ENCODE peak calls at places on chromosomes 11 and 22, in eight cellular contexts. One of them, this sample, is unnamed.

GRCh38 chr11:18013790-18014507 is 1.1 kb upstream of the SERGEF start:
- DNase-seq in heart left ventricle: no peak
- DNase-seq in right lobe of liver: no peak
- DNase-seq in esophagus squamous epithelium: no peak
- DNase-seq in uterus: no peak
- DNase-seq in IMR-90: no peak
- DNase-seq in A549: no peak
- DNase-seq in tibial nerve: no peak
- DNase-seq in this sample: no peak

GRCh38 chr11:122075016-122075415 is 41.0 kb downstream of the BLID start:
- DNase-seq in heart left ventricle: no peak
- DNase-seq in right lobe of liver: no peak
- DNase-seq in esophagus squamous epithelium: no peak
- DNase-seq in uterus: no peak
- DNase-seq in IMR-90: no peak
- DNase-seq in A549: no peak
- DNase-seq in tibial nerve: no peak
- DNase-seq in this sample: no peak

GRCh38 chr22:30436196-30436595 is 10.6 kb downstream of the MTFP1 start:
- DNase-seq in heart left ventricle: no peak
- DNase-seq in right lobe of liver: no peak
- DNase-seq in esophagus squamous epithelium: no peak
- DNase-seq in uterus: no peak
- DNase-seq in IMR-90: no peak
- DNase-seq in A549: no peak
- DNase-seq in tibial nerve: no peak
- DNase-seq in this sample: no peak

GRCh38 chr11:62716206-62716605 is 8.7 kb downstream of the GNG3 start:
- DNase-seq in heart left ventricle: no peak
- DNase-seq in right lobe of liver: no peak
- DNase-seq in esophagus squamous epithelium: no peak
- DNase-seq in uterus: no peak
- DNase-seq in IMR-90: no peak
- DNase-seq in A549: no peak
- DNase-seq in tibial nerve: no peak
- DNase-seq in this sample: no peak

GRCh38 chr22:42194104-42194851 is 63.7 kb upstream of the CYP2D6 start:
- DNase-seq in heart left ventricle: no peak
- DNase-seq in right lobe of liver: no peak
- DNase-seq in esophagus squamous epithelium: no peak
- DNase-seq in uterus: no peak
- DNase-seq in IMR-90: no peak
- DNase-seq in A549: no peak
- DNase-seq in tibial nerve: no peak
- DNase-seq in this sample: no peak

GRCh38 chr11:35725880-35726279 is 63.3 kb downstream of the TRIM44 start:
- DNase-seq in heart left ventricle: no peak
- DNase-seq in right lobe of liver: no peak
- DNase-seq in esophagus squamous epithelium: no peak
- DNase-seq in uterus: no peak
- DNase-seq in IMR-90: peak; percentile 88
- DNase-seq in A549: no peak
- DNase-seq in tibial nerve: peak; percentile 7
- DNase-seq in this sample: peak; percentile 56

GRCh38 chr22:38413085-38414008 is 41.7 kb downstream of the KCNJ4 start:
- DNase-seq in heart left ventricle: no peak
- DNase-seq in right lobe of liver: peak; percentile 50
- DNase-seq in esophagus squamous epithelium: no peak
- DNase-seq in uterus: peak; percentile 34
- DNase-seq in IMR-90: no peak
- DNase-seq in A549: no peak
- DNase-seq in tibial nerve: no peak
- DNase-seq in this sample: no peak

GRCh38 chr11:18203723-18204122 is 31.1 kb downstream of the MRGPRX4 start:
- DNase-seq in heart left ventricle: no peak
- DNase-seq in right lobe of liver: no peak
- DNase-seq in esophagus squamous epithelium: no peak
- DNase-seq in uterus: no peak
- DNase-seq in IMR-90: peak; percentile 14
- DNase-seq in A549: peak; percentile 65
- DNase-seq in tibial nerve: no peak
- DNase-seq in this sample: no peak

GRCh38 chr11:7905549-7905948 is 25.5 kb downstream of the OR10A6 start:
- DNase-seq in heart left ventricle: no peak
- DNase-seq in right lobe of liver: no peak
- DNase-seq in esophagus squamous epithelium: no peak
- DNase-seq in uterus: no peak
- DNase-seq in IMR-90: no peak
- DNase-seq in A549: no peak
- DNase-seq in tibial nerve: no peak
- DNase-seq in this sample: no peak

GRCh38 chr11:125941606-125942275 is 4.1 kb upstream of the VSIG10L2 start:
- DNase-seq in heart left ventricle: no peak
- DNase-seq in right lobe of liver: peak; percentile 71
- DNase-seq in esophagus squamous epithelium: no peak
- DNase-seq in uterus: no peak
- DNase-seq in IMR-90: peak; percentile 19
- DNase-seq in A549: peak; percentile 55
- DNase-seq in tibial nerve: peak; percentile 47
- DNase-seq in this sample: peak; percentile 26

GRCh38 chr22:37485714-37486223 is 415 bp downstream of the MFNG start:
- DNase-seq in heart left ventricle: no peak
- DNase-seq in right lobe of liver: no peak
- DNase-seq in esophagus squamous epithelium: no peak
- DNase-seq in uterus: no peak
- DNase-seq in IMR-90: no peak
- DNase-seq in A549: no peak
- DNase-seq in tibial nerve: no peak
- DNase-seq in this sample: no peak

GRCh38 chr11:129894281-129895125 is 875 bp downstream of the NFRKB start:
- DNase-seq in heart left ventricle: no peak
- DNase-seq in right lobe of liver: no peak
- DNase-seq in esophagus squamous epithelium: no peak
- DNase-seq in uterus: no peak
- DNase-seq in IMR-90: peak; percentile 3
- DNase-seq in A549: no peak
- DNase-seq in tibial nerve: no peak
- DNase-seq in this sample: no peak

GRCh38 chr11:129896062-129896461 is 684 bp upstream of the NFRKB start:
- DNase-seq in heart left ventricle: no peak
- DNase-seq in right lobe of liver: no peak
- DNase-seq in esophagus squamous epithelium: no peak
- DNase-seq in uterus: no peak
- DNase-seq in IMR-90: no peak
- DNase-seq in A549: peak; percentile 8
- DNase-seq in tibial nerve: no peak
- DNase-seq in this sample: no peak

GRCh38 chr11:129895126-129896041 is at the start of gene NFRKB:
- DNase-seq in heart left ventricle: peak; percentile 95
- DNase-seq in right lobe of liver: peak; percentile 91
- DNase-seq in esophagus squamous epithelium: peak; percentile 18
- DNase-seq in uterus: peak; percentile 89
- DNase-seq in IMR-90: peak; percentile 58
- DNase-seq in A549: peak; percentile 76
- DNase-seq in tibial nerve: peak; percentile 81
- DNase-seq in this sample: peak; percentile 73
- TF ChIP-seq CTCF in heart left ventricle: no peak
- TF ChIP-seq CTCF in right lobe of liver: no peak
- TF ChIP-seq CTCF in esophagus squamous epithelium: no peak
- TF ChIP-seq CTCF in uterus: no peak
- TF ChIP-seq CTCF in IMR-90: no peak
- TF ChIP-seq CTCF in A549: no peak
- TF ChIP-seq CTCF in tibial nerve: no peak
- TF ChIP-seq CTCF in this sample: no peak

GRCh38 chr11:46352063-46352841 is 5.0 kb downstream of the DGKZ start:
- DNase-seq in heart left ventricle: peak; percentile 82
- DNase-seq in right lobe of liver: no peak
- DNase-seq in esophagus squamous epithelium: no peak
- DNase-seq in uterus: peak; percentile 48
- DNase-seq in IMR-90: no peak
- DNase-seq in A549: no peak
- DNase-seq in tibial nerve: no peak
- DNase-seq in this sample: peak; percentile 46
- H3K4me3 ChIP-seq in heart left ventricle: no peak overlapping the region
- H3K4me3 ChIP-seq in right lobe of liver: no peak overlapping the region
- H3K4me3 ChIP-seq in esophagus squamous epithelium: no peak overlapping the region
- H3K4me3 ChIP-seq in uterus: no peak overlapping the region
- H3K4me3 ChIP-seq in IMR-90: no peak overlapping the region
- H3K4me3 ChIP-seq in A549: no peak overlapping the region
- H3K4me3 ChIP-seq in tibial nerve: peak overlapping the region; percentile 17
- H3K4me3 ChIP-seq in this sample: peak overlapping the region; percentile 41

DNA sequence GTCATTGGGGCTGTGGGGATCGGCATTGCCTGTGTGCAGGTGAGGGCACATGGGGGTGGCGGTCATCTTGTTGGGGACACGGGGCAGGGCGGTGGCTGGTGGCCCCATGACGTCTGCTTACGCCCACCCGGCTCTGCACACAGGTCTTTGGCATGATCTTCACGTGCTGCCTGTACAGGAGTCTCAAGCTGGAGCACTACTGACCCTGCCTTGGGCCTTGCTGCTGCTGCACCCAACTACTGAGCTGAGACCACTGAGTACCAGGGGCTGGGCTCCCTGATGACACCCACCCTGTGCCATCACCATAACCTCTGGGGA is 4.4 kb downstream of the POLR2L start:
- DNase-seq in heart left ventricle: no peak
- DNase-seq in right lobe of liver: no peak
- DNase-seq in esophagus squamous epithelium: no peak
- DNase-seq in uterus: no peak
- DNase-seq in IMR-90: no peak
- DNase-seq in A549: no peak
- DNase-seq in tibial nerve: no peak
- DNase-seq in this sample: no peak
- TF ChIP-seq POLR2A in heart left ventricle: no peak
- TF ChIP-seq POLR2A in right lobe of liver: no peak
- TF ChIP-seq POLR2A in esophagus squamous epithelium: no peak
- TF ChIP-seq POLR2A in uterus: no peak
- TF ChIP-seq POLR2A in IMR-90: no peak
- TF ChIP-seq POLR2A in A549: no peak
- TF ChIP-seq POLR2A in tibial nerve: no peak
- TF ChIP-seq POLR2A in this sample: no peak

GRCh38 chr22:45502215-45503070 is at the start of gene FBLN1:
- DNase-seq in heart left ventricle: peak; percentile 69
- DNase-seq in right lobe of liver: no peak
- DNase-seq in esophagus squamous epithelium: no peak
- DNase-seq in uterus: peak; percentile 84
- DNase-seq in IMR-90: no peak
- DNase-seq in A549: peak; percentile 50
- DNase-seq in tibial nerve: peak; percentile 37
- DNase-seq in this sample: no peak
- TF ChIP-seq CTCF in heart left ventricle: no peak
- TF ChIP-seq CTCF in right lobe of liver: no peak
- TF ChIP-seq CTCF in esophagus squamous epithelium: no peak
- TF ChIP-seq CTCF in uterus: no peak
- TF ChIP-seq CTCF in IMR-90: peak; percentile 21
- TF ChIP-seq CTCF in A549: peak; percentile 46
- TF ChIP-seq CTCF in tibial nerve: no peak
- TF ChIP-seq CTCF in this sample: no peak

DNA sequence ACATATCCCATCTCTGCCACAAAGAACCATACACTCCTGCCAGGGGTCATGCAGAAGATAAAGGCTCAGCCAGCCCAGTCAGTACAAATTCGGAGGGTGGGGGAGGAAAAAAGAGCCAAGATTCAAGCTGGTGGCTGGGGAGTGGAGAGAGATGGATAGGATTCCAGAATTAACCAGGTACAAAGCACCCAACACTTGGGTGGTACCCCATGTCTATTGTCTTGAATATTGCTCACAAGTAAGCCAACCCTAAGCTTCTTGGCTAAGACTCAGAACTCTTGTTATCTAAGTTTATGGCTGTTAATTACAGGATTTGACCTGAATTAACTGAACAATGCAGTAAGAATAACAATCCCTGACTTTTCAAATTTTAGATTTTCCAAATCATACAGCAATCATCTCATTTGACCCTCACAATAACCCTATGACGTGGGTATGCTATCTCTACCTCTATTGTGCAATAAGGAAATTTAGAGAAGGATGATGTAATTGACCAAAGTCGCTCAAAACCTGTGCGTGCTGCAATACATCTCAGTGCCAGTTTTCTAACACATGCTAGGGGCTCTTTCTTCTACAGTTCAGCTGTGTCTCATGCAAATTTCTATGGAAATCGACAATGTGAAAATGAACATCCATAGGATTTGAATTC is 39.9 kb upstream of the APLNR start:
- DNase-seq in heart left ventricle: no peak
- DNase-seq in right lobe of liver: no peak
- DNase-seq in esophagus squamous epithelium: no peak
- DNase-seq in uterus: no peak
- DNase-seq in IMR-90: peak; percentile 41
- DNase-seq in A549: no peak
- DNase-seq in tibial nerve: no peak
- DNase-seq in this sample: no peak
- H3K4me3 ChIP-seq in heart left ventricle: no peak overlapping the region
- H3K4me3 ChIP-seq in right lobe of liver: no peak overlapping the region
- H3K4me3 ChIP-seq in esophagus squamous epithelium: no peak overlapping the region
- H3K4me3 ChIP-seq in uterus: no peak overlapping the region
- H3K4me3 ChIP-seq in IMR-90: no peak overlapping the region
- H3K4me3 ChIP-seq in A549: no peak overlapping the region
- H3K4me3 ChIP-seq in tibial nerve: no peak overlapping the region
- H3K4me3 ChIP-seq in this sample: no peak overlapping the region

This sample was measured in gastrocnemius medialis.